ENCODE peak calls at places on chromosomes 2 and 18, in nine cellular contexts. One of them, this sample, is unnamed.

GRCh38 chr18:44957025-44957424 is 276.3 kb downstream of the SETBP1 start:
- DNase-seq in psoas muscle: no peak
- DNase-seq in NCI-H2081: no peak
- DNase-seq in amniotic epithelial cell: no peak
- DNase-seq in Calu3: no peak
- DNase-seq in amygdala: no peak
- DNase-seq in mammary epithelial cell: no peak
- DNase-seq in GM12865: no peak
- DNase-seq in NCI-H1092 treated with DMSO at 0.1 percent for 48 hours: no peak
- DNase-seq in this sample: no peak

GRCh38 chr2:209946539-209946938 is 55.9 kb upstream of the RPE start:
- DNase-seq in NCI-H2081: no peak
- DNase-seq in GM12865: no peak
- DNase-seq in NCI-H1092 treated with DMSO at 0.1 percent for 48 hours: no peak
- DNase-seq in amniotic epithelial cell: no peak
- DNase-seq in psoas muscle: no peak
- DNase-seq in mammary epithelial cell: no peak
- DNase-seq in Calu3: no peak
- DNase-seq in amygdala: no peak
- DNase-seq in this sample: no peak

GRCh38 chr2:127508025-127508620 is 18.2 kb downstream of the IWS1 start:
- DNase-seq in NCI-H1092 treated with DMSO at 0.1 percent for 48 hours: no peak
- DNase-seq in amygdala: no peak
- DNase-seq in amniotic epithelial cell: no peak
- DNase-seq in NCI-H2081: no peak
- DNase-seq in psoas muscle: no peak
- DNase-seq in GM12865: no peak
- DNase-seq in Calu3: no peak
- DNase-seq in mammary epithelial cell: no peak
- DNase-seq in this sample: no peak

GRCh38 chr18:77102246-77103040 is 30.1 kb downstream of the MBP start:
- DNase-seq in amygdala: no peak
- DNase-seq in mammary epithelial cell: peak
- DNase-seq in NCI-H1092 treated with DMSO at 0.1 percent for 48 hours: no peak
- DNase-seq in NCI-H2081: no peak
- DNase-seq in psoas muscle: no peak
- DNase-seq in Calu3: no peak
- DNase-seq in GM12865: peak
- DNase-seq in amniotic epithelial cell: peak
- DNase-seq in this sample: no peak

GRCh38 chr18:48783616-48784520 is 166.9 kb downstream of the SMAD7 start:
- DNase-seq in NCI-H2081: no peak
- DNase-seq in mammary epithelial cell: no peak
- DNase-seq in GM12865: no peak
- DNase-seq in NCI-H1092 treated with DMSO at 0.1 percent for 48 hours: no peak
- DNase-seq in amygdala: no peak
- DNase-seq in Calu3: no peak
- DNase-seq in psoas muscle: no peak
- DNase-seq in amniotic epithelial cell: no peak
- DNase-seq in this sample: no peak

GRCh38 chr2:226793615-226794014 is 6.0 kb downstream of the IRS1 start:
- DNase-seq in Calu3: no peak
- DNase-seq in amygdala: no peak
- DNase-seq in psoas muscle: no peak
- DNase-seq in NCI-H1092 treated with DMSO at 0.1 percent for 48 hours: no peak
- DNase-seq in NCI-H2081: no peak
- DNase-seq in mammary epithelial cell: no peak
- DNase-seq in GM12865: no peak
- DNase-seq in amniotic epithelial cell: peak
- DNase-seq in this sample: no peak

GRCh38 chr2:110979834-110980612 is 140.7 kb upstream of the BCL2L11 start:
- DNase-seq in GM12865: no peak
- DNase-seq in amniotic epithelial cell: no peak
- DNase-seq in NCI-H2081: peak
- DNase-seq in Calu3: no peak
- DNase-seq in psoas muscle: no peak
- DNase-seq in mammary epithelial cell: no peak
- DNase-seq in amygdala: no peak
- DNase-seq in NCI-H1092 treated with DMSO at 0.1 percent for 48 hours: peak
- DNase-seq in this sample: no peak

GRCh38 chr2:127887452-127888219 is 1.9 kb upstream of the AMMECR1L start:
- DNase-seq in Calu3: no peak
- DNase-seq in GM12865: no peak
- DNase-seq in mammary epithelial cell: no peak
- DNase-seq in amniotic epithelial cell: peak
- DNase-seq in psoas muscle: no peak
- DNase-seq in NCI-H1092 treated with DMSO at 0.1 percent for 48 hours: no peak
- DNase-seq in NCI-H2081: no peak
- DNase-seq in amygdala: no peak
- DNase-seq in this sample: no peak

GRCh38 chr2:207315131-207315530 is 149.4 kb upstream of the KLF7 start:
- DNase-seq in Calu3: no peak
- DNase-seq in mammary epithelial cell: no peak
- DNase-seq in amniotic epithelial cell: no peak
- DNase-seq in GM12865: no peak
- DNase-seq in NCI-H1092 treated with DMSO at 0.1 percent for 48 hours: no peak
- DNase-seq in psoas muscle: no peak
- DNase-seq in amygdala: no peak
- DNase-seq in NCI-H2081: no peak
- DNase-seq in this sample: no peak

GRCh38 chr2:156852210-156852609 is 405.3 kb upstream of the GALNT5 start:
- DNase-seq in mammary epithelial cell: no peak
- DNase-seq in amniotic epithelial cell: no peak
- DNase-seq in NCI-H1092 treated with DMSO at 0.1 percent for 48 hours: no peak
- DNase-seq in psoas muscle: no peak
- DNase-seq in GM12865: no peak
- DNase-seq in amygdala: no peak
- DNase-seq in NCI-H2081: no peak
- DNase-seq in Calu3: no peak
- DNase-seq in this sample: no peak

GRCh38 chr18:58865714-58866113 is 1.0 kb downstream of the ZNF532 start:
- DNase-seq in amygdala: no peak
- DNase-seq in psoas muscle: no peak
- DNase-seq in GM12865: no peak
- DNase-seq in NCI-H2081: no peak
- DNase-seq in Calu3: no peak
- DNase-seq in NCI-H1092 treated with DMSO at 0.1 percent for 48 hours: no peak
- DNase-seq in amniotic epithelial cell: no peak
- DNase-seq in mammary epithelial cell: no peak
- DNase-seq in this sample: no peak

GRCh38 chr2:26617259-26618083 is 23.7 kb downstream of the CIB4 start:
- DNase-seq in amygdala: no peak
- DNase-seq in psoas muscle: no peak
- DNase-seq in NCI-H1092 treated with DMSO at 0.1 percent for 48 hours: no peak
- DNase-seq in mammary epithelial cell: no peak
- DNase-seq in GM12865: no peak
- DNase-seq in Calu3: no peak
- DNase-seq in NCI-H2081: no peak
- DNase-seq in amniotic epithelial cell: no peak
- DNase-seq in this sample: no peak

GRCh38 chr2:128440666-128441340 is 122.1 kb upstream of the HS6ST1 start:
- DNase-seq in psoas muscle: no peak
- DNase-seq in mammary epithelial cell: no peak
- DNase-seq in NCI-H2081: peak
- DNase-seq in NCI-H1092 treated with DMSO at 0.1 percent for 48 hours: no peak
- DNase-seq in Calu3: no peak
- DNase-seq in amygdala: no peak
- DNase-seq in GM12865: no peak
- DNase-seq in amniotic epithelial cell: no peak
- DNase-seq in this sample: no peak

GRCh38 chr2:212686285-212686895 is 147.8 kb upstream of the ERBB4 start:
- DNase-seq in GM12865: peak
- DNase-seq in amygdala: peak
- DNase-seq in Calu3: peak
- DNase-seq in NCI-H2081: peak
- DNase-seq in amniotic epithelial cell: peak
- DNase-seq in NCI-H1092 treated with DMSO at 0.1 percent for 48 hours: peak
- DNase-seq in mammary epithelial cell: peak
- DNase-seq in psoas muscle: peak
- DNase-seq in this sample: no peak

GRCh38 chr18:35378206-35378795 is 1.2 kb upstream of the ZNF396 start:
- DNase-seq in amniotic epithelial cell: no peak
- DNase-seq in psoas muscle: no peak
- DNase-seq in amygdala: no peak
- DNase-seq in mammary epithelial cell: peak
- DNase-seq in NCI-H2081: no peak
- DNase-seq in Calu3: no peak
- DNase-seq in NCI-H1092 treated with DMSO at 0.1 percent for 48 hours: no peak
- DNase-seq in GM12865: no peak
- DNase-seq in this sample: no peak

GRCh38 chr18:49677762-49678398 is 116.0 kb downstream of the LIPG start:
- DNase-seq in Calu3: no peak
- DNase-seq in amniotic epithelial cell: no peak
- DNase-seq in amygdala: no peak
- DNase-seq in mammary epithelial cell: no peak
- DNase-seq in psoas muscle: no peak
- DNase-seq in NCI-H1092 treated with DMSO at 0.1 percent for 48 hours: no peak
- DNase-seq in GM12865: peak
- DNase-seq in NCI-H2081: no peak
- DNase-seq in this sample: no peak

GRCh38 chr2:96527052-96527964 is 9.2 kb upstream of the ARID5A start:
- DNase-seq in mammary epithelial cell: no peak
- DNase-seq in NCI-H1092 treated with DMSO at 0.1 percent for 48 hours: no peak
- DNase-seq in amniotic epithelial cell: no peak
- DNase-seq in amygdala: no peak
- DNase-seq in Calu3: no peak
- DNase-seq in psoas muscle: no peak
- DNase-seq in NCI-H2081: no peak
- DNase-seq in GM12865: peak
- DNase-seq in this sample: no peak

GRCh38 chr18:23888880-23889279 is 125.7 kb upstream of the TTC39C start:
- DNase-seq in amniotic epithelial cell: no peak
- DNase-seq in NCI-H1092 treated with DMSO at 0.1 percent for 48 hours: no peak
- DNase-seq in NCI-H2081: peak
- DNase-seq in GM12865: no peak
- DNase-seq in psoas muscle: no peak
- DNase-seq in mammary epithelial cell: no peak
- DNase-seq in Calu3: no peak
- DNase-seq in amygdala: no peak
- DNase-seq in this sample: no peak

GRCh38 chr18:13222371-13223281 is 4.1 kb downstream of the LDLRAD4 start:
- DNase-seq in amniotic epithelial cell: peak
- DNase-seq in NCI-H1092 treated with DMSO at 0.1 percent for 48 hours: peak
- DNase-seq in Calu3: no peak
- DNase-seq in mammary epithelial cell: no peak
- DNase-seq in amygdala: no peak
- DNase-seq in psoas muscle: peak
- DNase-seq in NCI-H2081: peak
- DNase-seq in GM12865: no peak
- DNase-seq in this sample: no peak

GRCh38 chr18:55243255-55243654 is 284.0 kb upstream of the CCDC68 start:
- DNase-seq in amniotic epithelial cell: no peak
- DNase-seq in amygdala: no peak
- DNase-seq in psoas muscle: no peak
- DNase-seq in NCI-H1092 treated with DMSO at 0.1 percent for 48 hours: no peak
- DNase-seq in Calu3: no peak
- DNase-seq in NCI-H2081: no peak
- DNase-seq in GM12865: no peak
- DNase-seq in mammary epithelial cell: no peak
- DNase-seq in this sample: no peak

GRCh38 chr2:144370937-144371584 is 148.9 kb downstream of the ZEB2 start:
- DNase-seq in NCI-H2081: no peak
- DNase-seq in psoas muscle: no peak
- DNase-seq in amniotic epithelial cell: peak
- DNase-seq in NCI-H1092 treated with DMSO at 0.1 percent for 48 hours: no peak
- DNase-seq in Calu3: no peak
- DNase-seq in GM12865: no peak
- DNase-seq in amygdala: no peak
- DNase-seq in mammary epithelial cell: no peak
- DNase-seq in this sample: no peak

GRCh38 chr18:3593904-3594759 is 144.2 kb downstream of the TGIF1 start:
- DNase-seq in amniotic epithelial cell: peak
- DNase-seq in GM12865: peak
- DNase-seq in psoas muscle: peak
- DNase-seq in mammary epithelial cell: peak
- DNase-seq in Calu3: peak
- DNase-seq in amygdala: peak
- DNase-seq in NCI-H2081: peak
- DNase-seq in NCI-H1092 treated with DMSO at 0.1 percent for 48 hours: peak
- DNase-seq in this sample: peak

GRCh38 chr2:80153768-80154167 is 150.8 kb downstream of the LRRTM1 start:
- DNase-seq in amygdala: no peak
- DNase-seq in mammary epithelial cell: no peak
- DNase-seq in NCI-H2081: no peak
- DNase-seq in NCI-H1092 treated with DMSO at 0.1 percent for 48 hours: no peak
- DNase-seq in psoas muscle: no peak
- DNase-seq in amniotic epithelial cell: no peak
- DNase-seq in GM12865: no peak
- DNase-seq in Calu3: no peak
- DNase-seq in this sample: no peak

GRCh38 chr2:101356486-101356885 is 30.8 kb downstream of the CREG2 start:
- DNase-seq in psoas muscle: no peak
- DNase-seq in NCI-H1092 treated with DMSO at 0.1 percent for 48 hours: no peak
- DNase-seq in Calu3: no peak
- DNase-seq in NCI-H2081: no peak
- DNase-seq in GM12865: no peak
- DNase-seq in amygdala: no peak
- DNase-seq in mammary epithelial cell: peak
- DNase-seq in amniotic epithelial cell: no peak
- DNase-seq in this sample: no peak

GRCh38 chr2:138059967-138060635 is 95.8 kb downstream of the HNMT start:
- DNase-seq in mammary epithelial cell: peak
- DNase-seq in psoas muscle: peak
- DNase-seq in GM12865: no peak
- DNase-seq in Calu3: peak
- DNase-seq in NCI-H1092 treated with DMSO at 0.1 percent for 48 hours: peak
- DNase-seq in NCI-H2081: peak
- DNase-seq in amniotic epithelial cell: peak
- DNase-seq in amygdala: no peak
- DNase-seq in this sample: peak

GRCh38 chr2:41033127-41033526 is 581.2 kb upstream of the SLC8A1 start:
- DNase-seq in NCI-H2081: no peak
- DNase-seq in NCI-H1092 treated with DMSO at 0.1 percent for 48 hours: no peak
- DNase-seq in psoas muscle: no peak
- DNase-seq in amygdala: no peak
- DNase-seq in Calu3: no peak
- DNase-seq in mammary epithelial cell: no peak
- DNase-seq in GM12865: no peak
- DNase-seq in amniotic epithelial cell: no peak
- DNase-seq in this sample: no peak

GRCh38 chr2:79200762-79201161 is 41.2 kb upstream of the REG3A start:
- DNase-seq in NCI-H1092 treated with DMSO at 0.1 percent for 48 hours: no peak
- DNase-seq in Calu3: no peak
- DNase-seq in GM12865: peak
- DNase-seq in psoas muscle: no peak
- DNase-seq in amniotic epithelial cell: no peak
- DNase-seq in NCI-H2081: no peak
- DNase-seq in mammary epithelial cell: no peak
- DNase-seq in amygdala: no peak
- DNase-seq in this sample: no peak

GRCh38 chr2:240257940-240258580 is 117.6 kb upstream of the OTOS start:
- DNase-seq in Calu3: no peak
- DNase-seq in NCI-H2081: no peak
- DNase-seq in psoas muscle: no peak
- DNase-seq in mammary epithelial cell: no peak
- DNase-seq in NCI-H1092 treated with DMSO at 0.1 percent for 48 hours: no peak
- DNase-seq in amygdala: no peak
- DNase-seq in GM12865: no peak
- DNase-seq in amniotic epithelial cell: no peak
- DNase-seq in this sample: no peak

GRCh38 chr2:240212425-240213225 is 72.2 kb upstream of the OTOS start:
- DNase-seq in NCI-H2081: no peak
- DNase-seq in GM12865: no peak
- DNase-seq in NCI-H1092 treated with DMSO at 0.1 percent for 48 hours: no peak
- DNase-seq in mammary epithelial cell: no peak
- DNase-seq in amygdala: no peak
- DNase-seq in Calu3: no peak
- DNase-seq in amniotic epithelial cell: no peak
- DNase-seq in psoas muscle: no peak
- DNase-seq in this sample: no peak

GRCh38 chr2:109005686-109006204 is 16.7 kb upstream of the EDAR start:
- DNase-seq in mammary epithelial cell: no peak
- DNase-seq in amygdala: peak
- DNase-seq in NCI-H2081: no peak
- DNase-seq in GM12865: no peak
- DNase-seq in psoas muscle: peak
- DNase-seq in Calu3: no peak
- DNase-seq in NCI-H1092 treated with DMSO at 0.1 percent for 48 hours: no peak
- DNase-seq in amniotic epithelial cell: no peak
- DNase-seq in this sample: no peak